ENCODE peak calls at places on chromosomes 5 and 9, in seven cellular contexts. P is ovary; I is foreskin fibroblast; V is AG04450; J is CD8-positive, alpha-beta T cell; K is BE2C; W is Calu3. H is an unnamed sample.

GRCh38 chr9:114484854-114485443 is 20.3 kb downstream of the WHRN start:
- DNase-seq in V (peak), I (peak), J (peak), P (no peak), W (peak), K (no peak), H (no peak)

GRCh38 chr9:112158629-112159228 is 16.4 kb downstream of the SUSD1 start:
- DNase-seq in J (no peak), K (no peak), I (no peak), P (no peak), V (no peak), W (no peak), H (no peak)

GRCh38 chr9:87662808-87663528 is 63.0 kb upstream of the CTSL start:
- DNase-seq in J (peak), K (peak), I (peak), V (no peak), P (peak), W (peak), H (no peak)

GRCh38 chr9:133160742-133161541 is 2.8 kb downstream of the GBGT1 start:
- DNase-seq in P (peak), I (peak), J (no peak), K (peak), W (peak), V (no peak), H (no peak)

GRCh38 chr5:71905804-71906711 is 187.0 kb downstream of the CARTPT start:
- DNase-seq in J (no peak), W (peak), I (no peak), V (no peak), K (peak), P (peak), H (no peak)

GRCh38 chr5:126995689-126996088 is 34.7 kb downstream of the MARCHF3 start:
- DNase-seq in J (no peak), P (no peak), I (no peak), V (no peak), K (no peak), W (no peak), H (no peak)

GRCh38 chr9:35871514-35871913 is 1.3 kb upstream of the OR13J1 start:
- DNase-seq in K (peak), J (no peak), I (no peak), V (no peak), W (no peak), P (no peak), H (no peak)

GRCh38 chr9:127129073-127129717 is 6.8 kb upstream of the ANGPTL2 start:
- DNase-seq in V (no peak), I (no peak), K (no peak), W (no peak), J (no peak), P (peak), H (no peak)

GRCh38 chr9:127244609-127245601 is 19.7 kb upstream of the GARNL3 start:
- DNase-seq in V (peak), P (peak), W (peak), K (peak), I (peak), J (peak), H (peak)

GRCh38 chr9:137370865-137371520 is 52.0 kb downstream of the EXD3 start:
- DNase-seq in W (no peak), K (no peak), V (no peak), J (no peak), P (peak), I (no peak), H (no peak)

GRCh38 chr5:167897371-167897770 is 394.1 kb upstream of the WWC1 start:
- DNase-seq in V (no peak), K (no peak), W (no peak), J (no peak), I (no peak), P (no peak), H (no peak)

GRCh38 chr5:15995206-15996052 is 184.2 kb downstream of the MARCHF11 start:
- DNase-seq in J (no peak), I (peak), K (peak), W (no peak), V (no peak), P (no peak), H (no peak)

GRCh38 chr9:95494022-95494415 is 22.8 kb downstream of the PTCH1 start:
- DNase-seq in I (no peak), J (peak), K (peak), V (no peak), P (no peak), W (no peak), H (no peak)
- TF ChIP-seq CTCF in I (no peak), J (no peak), K (no peak), V (no peak), P (no peak), W (no peak), H (no peak)

GRCh38 chr5:93735378-93735777 is 6.0 kb downstream of the POU5F2 start:
- DNase-seq in W (no peak), K (no peak), V (peak), J (no peak), I (peak), P (no peak), H (no peak)

GRCh38 chr5:93746406-93747056 is 5.1 kb upstream of the POU5F2 start:
- DNase-seq in K (no peak), V (no peak), W (no peak), P (no peak), J (no peak), I (peak), H (no peak)

GRCh38 chr5:93736284-93736683 is 5.1 kb downstream of the POU5F2 start:
- DNase-seq in P (no peak), K (no peak), I (peak), V (peak), J (no peak), W (no peak), H (no peak)

DNA sequence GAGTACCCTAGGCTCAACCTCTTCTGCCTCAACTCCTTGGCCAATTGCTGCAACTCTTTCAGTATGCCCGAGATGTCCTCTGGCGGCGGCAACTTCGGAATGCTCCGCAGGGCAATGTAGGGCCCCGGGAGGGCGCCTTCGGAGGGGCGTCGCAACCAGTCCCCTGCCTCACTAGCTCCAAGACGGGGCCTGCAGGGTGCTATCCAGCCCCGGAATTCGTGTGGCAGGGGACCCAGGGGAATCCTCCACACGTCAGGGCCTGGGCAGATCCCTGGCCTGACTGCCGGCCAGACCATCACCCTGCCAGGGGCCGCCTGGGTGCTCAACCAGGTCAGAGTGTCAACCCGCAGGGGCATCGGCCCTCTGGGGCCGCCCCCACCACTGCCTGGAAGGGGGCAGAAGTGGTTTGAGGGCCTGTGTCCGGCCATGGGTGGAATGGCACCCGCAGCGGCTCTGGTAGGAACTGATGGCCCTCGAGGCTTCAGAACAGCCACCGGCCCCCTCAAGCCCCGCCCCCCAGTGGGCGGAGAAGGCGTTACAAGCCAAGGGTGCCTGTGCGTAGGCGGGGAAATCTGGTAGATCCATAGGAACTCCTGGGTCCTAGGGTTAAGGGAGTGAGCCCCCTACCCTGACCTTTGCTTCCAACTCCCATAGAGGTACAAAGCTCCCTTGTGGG is at the start of gene POU5F2:
- DNase-seq in K (peak), P (no peak), V (no peak), W (no peak), I (no peak), J (no peak), H (no peak)
- TF ChIP-seq CTCF in K (peak), P (no peak), V (no peak), W (no peak), I (no peak), J (no peak), H (no peak)

GRCh38 chr5:134595458-134595838 is 37.2 kb downstream of the SAR1B start:
- DNase-seq in V (no peak), W (no peak), J (no peak), P (no peak), K (no peak), I (no peak), H (no peak)
- TF ChIP-seq CTCF in V (no peak), W (no peak), J (no peak), P (no peak), K (no peak), I (no peak), H (no peak)

DNA sequence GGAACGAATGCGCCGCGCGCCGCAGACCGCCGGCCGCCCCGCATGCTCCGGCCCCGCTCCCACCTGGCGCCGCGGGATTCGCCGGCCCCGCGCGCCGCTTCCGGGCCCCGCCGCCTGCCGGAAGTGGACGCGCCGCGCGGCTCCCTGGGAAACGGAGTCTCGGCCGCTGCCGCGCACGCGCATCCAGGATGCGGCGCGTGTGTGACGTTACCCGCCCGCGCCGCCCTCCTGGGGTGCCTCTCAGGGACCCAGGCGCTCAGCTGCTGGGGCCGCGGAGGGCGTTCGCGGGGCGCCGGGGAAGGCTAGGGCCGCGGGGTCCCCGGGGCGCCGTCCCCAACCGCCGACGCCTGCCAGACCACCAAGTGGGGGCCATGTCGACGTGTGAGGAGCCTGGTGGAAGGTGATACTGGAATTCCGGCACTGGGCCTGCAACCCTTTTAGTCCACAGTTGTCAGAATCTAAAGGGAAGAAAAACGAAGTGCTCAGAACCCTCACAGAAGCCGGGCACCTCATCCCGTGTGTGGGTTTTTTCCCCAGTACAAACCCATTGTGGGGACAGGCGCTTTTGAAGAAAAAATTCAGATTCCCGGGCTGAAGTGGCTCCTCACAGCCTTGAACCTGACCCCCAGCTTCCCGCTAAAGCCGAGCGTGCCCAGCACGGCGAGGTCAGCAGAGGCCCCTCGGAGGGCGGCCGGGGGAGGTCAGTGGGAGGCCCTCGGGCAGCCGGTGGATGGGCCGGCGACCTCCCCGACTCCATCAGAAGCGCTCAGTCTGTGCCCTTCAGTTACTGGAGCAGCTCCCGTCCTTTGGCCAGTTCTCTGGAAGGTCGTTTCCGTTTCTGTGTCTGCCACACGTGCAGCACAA is at the start of gene CLPTM1L:
- DNase-seq in V (peak), K (peak), I (peak), P (peak), W (peak), J (peak), H (peak)
- TF ChIP-seq CTCF in V (no peak), K (no peak), I (no peak), P (peak), W (no peak), J (no peak), H (no peak)

H was measured in natural killer cell.